ENCODE peak calls at places on chromosome 4, in six cellular contexts. R is AG20443; Y is stimulated activated effector memory CD8-positive, alpha-beta T cell treated with anti-CD3 and anti-CD28 coated beads, Interleukin-12 subunit alpha, Interleukin-12 subunit beta, amount 100 ng/mL, for 72 hours; O is BE2C; N is effector memory CD8-positive, alpha-beta T cell; H is H4. T is an unnamed sample.

GRCh38 chr4:159655547-159655946 is 552.7 kb downstream of the RAPGEF2 start:
- DNase-seq in O (no peak), Y (no peak), N (no peak), R (no peak), H (peak; percentile 44), T (no peak)

GRCh38 chr4:6608758-6609414 is 31.6 kb upstream of the MRFAP1 start:
- DNase-seq in Y (no peak), N (peak; percentile 15), H (no peak), O (peak; percentile 68), R (no peak), T (no peak)

GRCh38 chr4:78056265-78057129 is 626 bp upstream of the FRAS1 start:
- DNase-seq in H (peak; percentile 77), O (peak; percentile 88), N (no peak), Y (no peak), R (peak; percentile 71), T (no peak)

GRCh38 chr4:42761804-42762203 is 104.9 kb upstream of the ATP8A1 start:
- DNase-seq in N (no peak), Y (no peak), R (no peak), H (no peak), O (peak; percentile 16), T (no peak)

GRCh38 chr4:7632971-7633370 is 198.2 kb upstream of the PSAPL1 start:
- DNase-seq in Y (no peak), R (no peak), N (no peak), H (no peak), O (no peak), T (no peak)

GRCh38 chr4:2285665-2286381 is 23.9 kb upstream of the MXD4 start:
- DNase-seq in N (no peak), H (no peak), R (no peak), Y (no peak), O (peak; percentile 8), T (no peak)

GRCh38 chr4:26083987-26084386 is 170.0 kb downstream of the SMIM20 start:
- DNase-seq in O (no peak), R (peak; percentile 80), H (peak; percentile 64), N (no peak), Y (no peak), T (no peak)

GRCh38 chr4:48138936-48139335 is 4.9 kb upstream of the TXK start:
- DNase-seq in R (no peak), Y (no peak), H (no peak), O (no peak), N (peak; percentile 26), T (no peak)

GRCh38 chr4:151922811-151923210 is 162.0 kb upstream of the GATB start:
- DNase-seq in H (no peak), Y (no peak), N (no peak), O (no peak), R (no peak), T (no peak)